ENCODE peak calls at places on chromosome 19, in nine cellular contexts. One of them, this sample, is unnamed.

GRCh38 chr19:38561053-38561606 is 56.6 kb downstream of the MAP4K1 start:
- DNase-seq in adrenal gland: no peak
- DNase-seq in coronary artery: no peak
- DNase-seq in heart left ventricle: no peak
- DNase-seq in fibroblast of villous mesenchyme: no peak
- DNase-seq in K562: no peak
- DNase-seq in mammary epithelial cell: no peak
- DNase-seq in kidney epithelial cell: no peak
- DNase-seq in fibroblast of lung: no peak
- DNase-seq in this sample: no peak

GRCh38 chr19:11214387-11214786 is 17.0 kb upstream of the KANK2 start:
- DNase-seq in fibroblast of villous mesenchyme: no peak
- DNase-seq in K562: no peak
- DNase-seq in mammary epithelial cell: no peak
- DNase-seq in fibroblast of lung: no peak
- DNase-seq in coronary artery: no peak
- DNase-seq in adrenal gland: no peak
- DNase-seq in heart left ventricle: no peak
- DNase-seq in kidney epithelial cell: no peak
- DNase-seq in this sample: no peak

GRCh38 chr19:56117889-56118288 is 3.2 kb downstream of the ZNF787 start:
- DNase-seq in mammary epithelial cell: no peak
- DNase-seq in adrenal gland: no peak
- DNase-seq in heart left ventricle: no peak
- DNase-seq in kidney epithelial cell: no peak
- DNase-seq in K562: no peak
- DNase-seq in coronary artery: no peak
- DNase-seq in fibroblast of villous mesenchyme: no peak
- DNase-seq in fibroblast of lung: no peak
- DNase-seq in this sample: no peak

GRCh38 chr19:45361608-45362007 is 8.8 kb downstream of the ERCC2 start:
- DNase-seq in mammary epithelial cell: no peak
- DNase-seq in K562: no peak
- DNase-seq in fibroblast of villous mesenchyme: no peak
- DNase-seq in coronary artery: no peak
- DNase-seq in fibroblast of lung: no peak
- DNase-seq in kidney epithelial cell: no peak
- DNase-seq in heart left ventricle: no peak
- DNase-seq in adrenal gland: no peak
- DNase-seq in this sample: no peak

GRCh38 chr19:23787106-23787505 is 28.4 kb upstream of the ZNF681 start:
- DNase-seq in kidney epithelial cell: no peak
- DNase-seq in fibroblast of lung: peak; percentile 26
- DNase-seq in mammary epithelial cell: peak; percentile 64
- DNase-seq in fibroblast of villous mesenchyme: peak; percentile 74
- DNase-seq in K562: no peak
- DNase-seq in adrenal gland: no peak
- DNase-seq in heart left ventricle: no peak
- DNase-seq in coronary artery: no peak
- DNase-seq in this sample: no peak

GRCh38 chr19:58020985-58021384 is 12.8 kb upstream of the ZSCAN1 start:
- DNase-seq in adrenal gland: no peak
- DNase-seq in K562: no peak
- DNase-seq in fibroblast of villous mesenchyme: no peak
- DNase-seq in fibroblast of lung: no peak
- DNase-seq in heart left ventricle: no peak
- DNase-seq in coronary artery: no peak
- DNase-seq in mammary epithelial cell: no peak
- DNase-seq in kidney epithelial cell: no peak
- DNase-seq in this sample: no peak

GRCh38 chr19:27776020-27776419 is 1436.9 kb downstream of the UQCRFS1 start:
- DNase-seq in K562: no peak
- DNase-seq in adrenal gland: no peak
- DNase-seq in kidney epithelial cell: no peak
- DNase-seq in heart left ventricle: no peak
- DNase-seq in fibroblast of lung: peak; percentile 23
- DNase-seq in coronary artery: no peak
- DNase-seq in mammary epithelial cell: peak; percentile 19
- DNase-seq in fibroblast of villous mesenchyme: peak; percentile 23
- DNase-seq in this sample: no peak

GRCh38 chr19:3285647-3286176 is 61.3 kb downstream of the CELF5 start:
- DNase-seq in mammary epithelial cell: no peak
- DNase-seq in kidney epithelial cell: no peak
- DNase-seq in adrenal gland: peak; percentile 53
- DNase-seq in K562: no peak
- DNase-seq in fibroblast of villous mesenchyme: no peak
- DNase-seq in fibroblast of lung: peak; percentile 35
- DNase-seq in coronary artery: no peak
- DNase-seq in heart left ventricle: no peak
- DNase-seq in this sample: no peak

GRCh38 chr19:23281663-23282276 is 31.6 kb upstream of the ZNF724 start:
- DNase-seq in adrenal gland: no peak
- DNase-seq in K562: no peak
- DNase-seq in fibroblast of lung: no peak
- DNase-seq in heart left ventricle: no peak
- DNase-seq in kidney epithelial cell: no peak
- DNase-seq in coronary artery: no peak
- DNase-seq in mammary epithelial cell: no peak
- DNase-seq in fibroblast of villous mesenchyme: no peak
- DNase-seq in this sample: no peak

GRCh38 chr19:54420383-54421168 is 5.3 kb downstream of the TTYH1 start:
- DNase-seq in coronary artery: no peak
- DNase-seq in kidney epithelial cell: no peak
- DNase-seq in mammary epithelial cell: no peak
- DNase-seq in fibroblast of villous mesenchyme: peak; percentile 17
- DNase-seq in fibroblast of lung: no peak
- DNase-seq in heart left ventricle: peak; percentile 64
- DNase-seq in adrenal gland: no peak
- DNase-seq in K562: peak; percentile 30
- DNase-seq in this sample: no peak

GRCh38 chr19:1794424-1795185 is 17.5 kb downstream of the ATP8B3 start:
- DNase-seq in K562: peak; percentile 56
- DNase-seq in fibroblast of villous mesenchyme: no peak
- DNase-seq in mammary epithelial cell: no peak
- DNase-seq in adrenal gland: no peak
- DNase-seq in fibroblast of lung: peak; percentile 23
- DNase-seq in coronary artery: no peak
- DNase-seq in heart left ventricle: no peak
- DNase-seq in kidney epithelial cell: no peak
- DNase-seq in this sample: no peak

GRCh38 chr19:3313199-3313575 is 53.2 kb upstream of the NFIC start:
- DNase-seq in fibroblast of lung: no peak
- DNase-seq in coronary artery: no peak
- DNase-seq in K562: peak; percentile 5
- DNase-seq in heart left ventricle: peak; percentile 12
- DNase-seq in adrenal gland: no peak
- DNase-seq in kidney epithelial cell: no peak
- DNase-seq in fibroblast of villous mesenchyme: no peak
- DNase-seq in mammary epithelial cell: no peak
- DNase-seq in this sample: no peak

GRCh38 chr19:40136818-40137217 is 46.1 kb upstream of the ZNF780A start:
- DNase-seq in fibroblast of villous mesenchyme: no peak
- DNase-seq in mammary epithelial cell: no peak
- DNase-seq in heart left ventricle: no peak
- DNase-seq in adrenal gland: no peak
- DNase-seq in coronary artery: no peak
- DNase-seq in K562: no peak
- DNase-seq in fibroblast of lung: no peak
- DNase-seq in kidney epithelial cell: no peak
- DNase-seq in this sample: no peak

GRCh38 chr19:16688084-16688483 is 27.1 kb downstream of the TMEM38A start:
- DNase-seq in mammary epithelial cell: no peak
- DNase-seq in coronary artery: no peak
- DNase-seq in fibroblast of villous mesenchyme: no peak
- DNase-seq in fibroblast of lung: no peak
- DNase-seq in heart left ventricle: no peak
- DNase-seq in adrenal gland: no peak
- DNase-seq in K562: no peak
- DNase-seq in kidney epithelial cell: no peak
- DNase-seq in this sample: no peak

GRCh38 chr19:374183-374885 is 29.7 kb upstream of the MIER2 start:
- DNase-seq in coronary artery: peak; percentile 9
- DNase-seq in adrenal gland: peak; percentile 11
- DNase-seq in fibroblast of villous mesenchyme: no peak
- DNase-seq in fibroblast of lung: no peak
- DNase-seq in heart left ventricle: no peak
- DNase-seq in K562: no peak
- DNase-seq in kidney epithelial cell: no peak
- DNase-seq in mammary epithelial cell: peak; percentile 47
- DNase-seq in this sample: no peak

GRCh38 chr19:19610376-19611240 is 7.9 kb downstream of the PBX4 start:
- DNase-seq in kidney epithelial cell: no peak
- DNase-seq in fibroblast of villous mesenchyme: no peak
- DNase-seq in coronary artery: no peak
- DNase-seq in mammary epithelial cell: no peak
- DNase-seq in fibroblast of lung: peak; percentile 22
- DNase-seq in adrenal gland: no peak
- DNase-seq in heart left ventricle: no peak
- DNase-seq in K562: no peak
- DNase-seq in this sample: no peak

GRCh38 chr19:49073514-49074378 is 1.2 kb upstream of the KCNA7 start:
- DNase-seq in mammary epithelial cell: peak; percentile 57
- DNase-seq in adrenal gland: no peak
- DNase-seq in fibroblast of lung: no peak
- DNase-seq in K562: peak; percentile 84
- DNase-seq in coronary artery: no peak
- DNase-seq in kidney epithelial cell: no peak
- DNase-seq in heart left ventricle: no peak
- DNase-seq in fibroblast of villous mesenchyme: no peak
- DNase-seq in this sample: no peak
- TF ChIP-seq CTCF in mammary epithelial cell: peak; percentile 26
- TF ChIP-seq CTCF in adrenal gland: no peak
- TF ChIP-seq CTCF in fibroblast of lung: peak; percentile 27
- TF ChIP-seq CTCF in K562: peak; percentile 79
- TF ChIP-seq CTCF in coronary artery: no peak
- TF ChIP-seq CTCF in kidney epithelial cell: peak; percentile 42
- TF ChIP-seq CTCF in heart left ventricle: no peak
- TF ChIP-seq CTCF in fibroblast of villous mesenchyme: peak; percentile 24
- TF ChIP-seq CTCF in this sample: peak; percentile 23

GRCh38 chr19:33819496-33819874 is 22.8 kb downstream of the KCTD15 start:
- DNase-seq in coronary artery: no peak
- DNase-seq in heart left ventricle: no peak
- DNase-seq in fibroblast of villous mesenchyme: no peak
- DNase-seq in K562: peak; percentile 6
- DNase-seq in fibroblast of lung: no peak
- DNase-seq in mammary epithelial cell: no peak
- DNase-seq in kidney epithelial cell: no peak
- DNase-seq in adrenal gland: no peak
- DNase-seq in this sample: no peak
- H3K4me3 ChIP-seq in coronary artery: peak overlapping the region; percentile 65
- H3K4me3 ChIP-seq in heart left ventricle: peak overlapping the region; percentile 45
- H3K4me3 ChIP-seq in fibroblast of villous mesenchyme: peak overlapping the region; percentile 51
- H3K4me3 ChIP-seq in K562: peak overlapping the region; percentile 17
- H3K4me3 ChIP-seq in fibroblast of lung: peak overlapping the region; percentile 49
- H3K4me3 ChIP-seq in mammary epithelial cell: peak overlapping the region; percentile 18
- H3K4me3 ChIP-seq in kidney epithelial cell: no peak overlapping the region
- H3K4me3 ChIP-seq in adrenal gland: no peak overlapping the region
- H3K4me3 ChIP-seq in this sample: peak overlapping the region; percentile 34

GRCh38 chr19:42567567-42567966 is 27.2 kb downstream of the CEACAM8 start:
- DNase-seq in K562: no peak
- DNase-seq in kidney epithelial cell: no peak
- DNase-seq in mammary epithelial cell: no peak
- DNase-seq in coronary artery: no peak
- DNase-seq in fibroblast of lung: no peak
- DNase-seq in heart left ventricle: no peak
- DNase-seq in fibroblast of villous mesenchyme: no peak
- DNase-seq in adrenal gland: no peak
- DNase-seq in this sample: no peak

GRCh38 chr19:42563352-42564210 is 31.1 kb downstream of the CEACAM8 start:
- DNase-seq in adrenal gland: no peak
- DNase-seq in fibroblast of lung: peak; percentile 36
- DNase-seq in coronary artery: no peak
- DNase-seq in K562: peak; percentile 61
- DNase-seq in kidney epithelial cell: no peak
- DNase-seq in fibroblast of villous mesenchyme: peak; percentile 44
- DNase-seq in heart left ventricle: peak; percentile 38
- DNase-seq in mammary epithelial cell: peak; percentile 22
- DNase-seq in this sample: peak; percentile 17

GRCh38 chr19:42571136-42571535 is 23.6 kb downstream of the CEACAM8 start:
- DNase-seq in heart left ventricle: no peak
- DNase-seq in coronary artery: no peak
- DNase-seq in fibroblast of lung: no peak
- DNase-seq in adrenal gland: no peak
- DNase-seq in mammary epithelial cell: no peak
- DNase-seq in fibroblast of villous mesenchyme: no peak
- DNase-seq in K562: no peak
- DNase-seq in kidney epithelial cell: no peak
- DNase-seq in this sample: no peak

GRCh38 chr19:42569193-42569592 is 25.5 kb downstream of the CEACAM8 start:
- DNase-seq in heart left ventricle: no peak
- DNase-seq in fibroblast of lung: no peak
- DNase-seq in adrenal gland: no peak
- DNase-seq in coronary artery: no peak
- DNase-seq in K562: no peak
- DNase-seq in fibroblast of villous mesenchyme: no peak
- DNase-seq in kidney epithelial cell: no peak
- DNase-seq in mammary epithelial cell: no peak
- DNase-seq in this sample: no peak

DNA sequence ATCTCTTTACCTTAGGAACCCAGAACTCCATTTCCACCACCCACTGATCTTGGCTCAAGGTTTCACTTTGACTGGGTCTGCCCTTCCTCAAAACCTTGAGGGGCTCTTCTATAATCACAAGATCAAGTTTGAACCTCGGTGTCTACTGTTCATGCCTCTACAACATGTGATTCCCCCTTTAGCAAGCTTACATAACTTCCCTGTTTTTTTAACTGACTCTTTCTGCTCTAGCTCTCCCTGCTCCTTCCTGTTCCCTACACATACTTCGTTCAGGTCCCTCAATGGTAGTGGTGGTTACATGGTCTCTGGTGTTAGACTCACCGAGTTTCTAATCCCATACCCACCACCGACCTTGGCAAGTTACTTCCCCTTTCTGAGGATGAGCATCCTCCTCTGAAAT is 26.7 kb downstream of the CEACAM8 start:
- DNase-seq in fibroblast of villous mesenchyme: no peak
- DNase-seq in mammary epithelial cell: no peak
- DNase-seq in fibroblast of lung: no peak
- DNase-seq in heart left ventricle: no peak
- DNase-seq in kidney epithelial cell: no peak
- DNase-seq in adrenal gland: no peak
- DNase-seq in K562: no peak
- DNase-seq in coronary artery: no peak
- DNase-seq in this sample: no peak
- TF ChIP-seq CTCF in fibroblast of villous mesenchyme: no peak
- TF ChIP-seq CTCF in mammary epithelial cell: no peak
- TF ChIP-seq CTCF in fibroblast of lung: no peak
- TF ChIP-seq CTCF in heart left ventricle: no peak
- TF ChIP-seq CTCF in kidney epithelial cell: no peak
- TF ChIP-seq CTCF in adrenal gland: no peak
- TF ChIP-seq CTCF in K562: no peak
- TF ChIP-seq CTCF in coronary artery: no peak
- TF ChIP-seq CTCF in this sample: no peak

DNA sequence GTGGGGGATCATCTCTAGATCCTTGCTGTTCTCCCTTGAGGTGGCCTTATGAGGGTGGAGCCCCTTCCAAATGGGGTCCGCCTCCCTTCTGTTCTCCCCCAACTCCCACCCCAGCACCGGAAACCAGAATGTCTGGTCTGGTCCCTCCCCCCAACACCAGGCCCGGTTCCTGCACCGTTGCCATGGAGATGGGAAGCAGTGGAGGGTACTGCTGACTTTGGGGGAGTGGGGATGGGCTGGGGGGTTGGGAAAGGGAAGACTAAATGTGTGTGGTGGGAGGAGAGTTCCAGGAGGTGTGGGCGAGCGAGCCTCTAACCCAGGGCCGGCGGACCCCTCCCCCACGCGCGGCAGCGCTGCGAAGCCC is 1.7 kb downstream of the SHANK1 start:
- DNase-seq in mammary epithelial cell: no peak
- DNase-seq in adrenal gland: no peak
- DNase-seq in fibroblast of lung: no peak
- DNase-seq in coronary artery: no peak
- DNase-seq in heart left ventricle: no peak
- DNase-seq in K562: no peak
- DNase-seq in kidney epithelial cell: no peak
- DNase-seq in fibroblast of villous mesenchyme: no peak
- DNase-seq in this sample: no peak
- H3K4me3 ChIP-seq in mammary epithelial cell: no peak overlapping the region
- H3K4me3 ChIP-seq in adrenal gland: no peak overlapping the region
- H3K4me3 ChIP-seq in fibroblast of lung: peak overlapping the region; percentile 60
- H3K4me3 ChIP-seq in coronary artery: peak overlapping the region; percentile 66
- H3K4me3 ChIP-seq in heart left ventricle: peak overlapping the region; percentile 43
- H3K4me3 ChIP-seq in K562: no peak overlapping the region
- H3K4me3 ChIP-seq in kidney epithelial cell: peak overlapping the region; percentile 48
- H3K4me3 ChIP-seq in fibroblast of villous mesenchyme: peak overlapping the region; percentile 43
- H3K4me3 ChIP-seq in this sample: peak overlapping the region; percentile 41

This sample was measured in HFF-Myc.